ENCODE peak calls at places on chromosomes 5 and 9, in seven cellular contexts. W, R, V, C, K, O and U are unnamed samples. For H3K27me3, the result is how much of the 10 kb centered on the place peaks cover.

GRCh38 chr9:133742251-133742650 is 4.1 kb upstream of the SARDH start:
- DNase-seq in W (no peak), R (no peak), V (no peak), C (no peak), K (no peak), O (no peak), U (no peak)

GRCh38 chr5:14900661-14901461 is 29.3 kb upstream of the ANKH start:
- DNase-seq in W (peak), R (no peak), V (no peak), C (peak), K (no peak), O (no peak), U (no peak)

GRCh38 chr9:124127290-124127646 is 115.7 kb downstream of the LHX2 start:
- DNase-seq in W (no peak), R (no peak), V (no peak), C (no peak), K (no peak), O (no peak), U (no peak)

GRCh38 chr9:114671605-114672004 is 10.4 kb downstream of the TEX48 start:
- DNase-seq in W (no peak), R (no peak), V (no peak), C (no peak), K (no peak), O (no peak), U (no peak)

GRCh38 chr9:127136081-127136879 is 13.8 kb upstream of the ANGPTL2 start:
- DNase-seq in W (no peak), R (no peak), V (no peak), C (no peak), K (no peak), O (peak), U (no peak)

GRCh38 chr5:177509991-177510566 is 453 bp upstream of the DOK3 start:
- DNase-seq in W (no peak), R (no peak), V (no peak), C (no peak), K (no peak), O (no peak), U (no peak)

GRCh38 chr5:132674671-132675506 is 1.1 kb downstream of the IL4 start:
- DNase-seq in W (no peak), R (no peak), V (no peak), C (no peak), K (no peak), O (no peak), U (no peak)

GRCh38 chr9:115116620-115117284 is 1.2 kb downstream of the TNC start:
- DNase-seq in W (no peak), R (no peak), V (no peak), C (no peak), K (no peak), O (no peak), U (peak)

GRCh38 chr5:78797945-78798731 is 149.6 kb upstream of the LHFPL2 start:
- DNase-seq in W (no peak), R (no peak), V (no peak), C (no peak), K (no peak), O (no peak), U (no peak)

GRCh38 chr9:21993893-21994525 is at the start of gene CDKN2A:
- DNase-seq in W (no peak), R (no peak), V (no peak), C (no peak), K (peak), O (peak), U (peak)

GRCh38 chr5:155092318-155092717 is 78.8 kb downstream of the KIF4B start:
- DNase-seq in W (no peak), R (no peak), V (no peak), C (no peak), K (no peak), O (no peak), U (no peak)

GRCh38 chr5:77452351-77452750 is 39.8 kb downstream of the WDR41 start:
- DNase-seq in W (no peak), R (no peak), V (no peak), C (no peak), K (no peak), O (no peak), U (no peak)

GRCh38 chr9:135184661-135185459 is 97.4 kb downstream of the OLFM1 start:
- DNase-seq in W (no peak), R (no peak), V (no peak), C (no peak), K (no peak), O (no peak), U (no peak)

GRCh38 chr5:95966005-95966404 is 4.4 kb upstream of the ELL2 start:
- DNase-seq in W (no peak), R (no peak), V (no peak), C (no peak), K (no peak), O (no peak), U (no peak)

GRCh38 chr9:112059145-112059979 is 115.7 kb downstream of the SUSD1 start:
- DNase-seq in W (no peak), R (no peak), V (no peak), C (no peak), K (no peak), O (no peak), U (no peak)

GRCh38 chr5:66247176-66247960 is 103.3 kb downstream of the SREK1 start:
- DNase-seq in W (no peak), R (no peak), V (no peak), C (no peak), K (no peak), O (no peak), U (no peak)

GRCh38 chr9:81370096-81370495 is 319.3 kb downstream of the TLE1 start:
- DNase-seq in W (no peak), R (no peak), V (no peak), C (no peak), K (no peak), O (no peak), U (no peak)

GRCh38 chr9:77978086-77978781 is 53.4 kb downstream of the GNAQ start:
- DNase-seq in W (no peak), R (no peak), V (no peak), C (no peak), K (no peak), O (no peak), U (no peak)

GRCh38 chr9:130940023-130940549 is 1.0 kb upstream of the FIBCD1 start:
- DNase-seq in W (no peak), R (no peak), V (no peak), C (no peak), K (peak), O (no peak), U (no peak)

GRCh38 chr5:80125962-80126480 is 90.9 kb downstream of the THBS4 start:
- DNase-seq in W (no peak), R (no peak), V (no peak), C (no peak), K (no peak), O (no peak), U (no peak)
- TF ChIP-seq CTCF in W (no peak), R (no peak), V (no peak), C (no peak), K (no peak), O (no peak), U (no peak)

DNA sequence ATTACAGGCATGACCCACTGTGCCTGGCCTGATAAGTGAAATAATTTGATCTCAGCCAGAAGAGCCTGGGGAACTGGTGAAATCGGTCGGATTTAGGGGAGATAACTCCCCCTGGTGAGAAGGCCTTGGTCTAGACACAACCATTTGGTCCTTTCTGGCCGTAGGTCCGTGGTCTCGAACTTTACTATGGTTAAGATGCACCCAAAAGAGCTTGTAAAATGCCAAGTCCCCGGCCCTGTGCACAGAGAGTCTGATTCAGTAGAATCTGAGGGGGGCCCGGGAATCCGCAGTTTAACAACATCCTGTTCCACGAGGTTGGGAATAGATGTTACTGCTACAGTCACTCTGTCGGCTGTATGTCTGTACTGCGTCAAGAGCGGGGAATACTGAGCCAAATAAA is 140.7 kb downstream of the C9orf50 start:
- DNase-seq in W (no peak), R (no peak), V (no peak), C (peak), K (no peak), O (no peak), U (no peak)
- H3K27me3 ChIP-seq in W (under half), R (under half), V (under half), C (under half), K (under half), O (under half), U (under half)

DNA sequence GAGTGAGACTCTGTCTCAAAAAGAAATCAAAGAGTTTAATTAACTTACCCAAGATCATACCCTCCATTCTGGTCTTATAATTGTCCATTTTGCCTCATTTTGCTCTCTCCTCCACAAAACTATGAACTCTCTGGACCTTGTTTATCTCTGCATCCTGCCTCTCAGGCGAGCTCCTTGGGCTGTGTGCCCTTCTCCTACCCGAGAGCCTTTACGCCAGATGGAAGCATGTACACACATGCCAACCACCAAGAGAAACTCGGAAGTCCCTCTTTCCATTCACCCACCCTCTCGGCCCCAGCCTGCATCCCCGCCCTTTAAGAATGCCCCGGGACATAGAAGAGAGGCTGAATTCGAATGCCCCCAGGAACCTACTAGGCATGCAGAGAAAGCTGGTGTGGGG is 25.9 kb downstream of the CPLX2 start:
- DNase-seq in W (no peak), R (no peak), V (no peak), C (no peak), K (no peak), O (no peak), U (no peak)
- H3K27ac ChIP-seq in W (no peak), R (no peak), V (no peak), C (no peak), K (no peak), O (no peak), U (no peak)

GRCh38 chr5:1278216-1278615 is 16.7 kb downstream of the TERT start:
- DNase-seq in W (no peak), R (no peak), V (no peak), C (no peak), K (no peak), O (no peak), U (no peak)
- TF ChIP-seq CTCF in W (no peak), R (no peak), V (no peak), C (no peak), K (no peak), O (no peak), U (no peak)

GRCh38 chr9:83346655-83347393 is 191.4 kb downstream of the FRMD3 start:
- DNase-seq in W (no peak), R (no peak), V (no peak), C (no peak), K (no peak), O (no peak), U (no peak)

GRCh38 chr9:83343366-83343765 is 194.8 kb downstream of the FRMD3 start:
- DNase-seq in W (no peak), R (no peak), V (no peak), C (no peak), K (no peak), O (no peak), U (no peak)

GRCh38 chr9:83339435-83339834 is 198.8 kb downstream of the FRMD3 start:
- DNase-seq in W (no peak), R (no peak), V (no peak), C (no peak), K (no peak), O (no peak), U (no peak)

GRCh38 chr9:83340451-83340850 is 197.8 kb downstream of the FRMD3 start:
- DNase-seq in W (no peak), R (no peak), V (no peak), C (no peak), K (no peak), O (no peak), U (no peak)

GRCh38 chr9:83342731-83343130 is 195.5 kb downstream of the FRMD3 start:
- DNase-seq in W (no peak), R (no peak), V (no peak), C (no peak), K (no peak), O (no peak), U (no peak)
- H3K27me3 ChIP-seq in W (under half), R (under half), V (under half), C (under half), K (under half), O (under half), U (under half)

DNA sequence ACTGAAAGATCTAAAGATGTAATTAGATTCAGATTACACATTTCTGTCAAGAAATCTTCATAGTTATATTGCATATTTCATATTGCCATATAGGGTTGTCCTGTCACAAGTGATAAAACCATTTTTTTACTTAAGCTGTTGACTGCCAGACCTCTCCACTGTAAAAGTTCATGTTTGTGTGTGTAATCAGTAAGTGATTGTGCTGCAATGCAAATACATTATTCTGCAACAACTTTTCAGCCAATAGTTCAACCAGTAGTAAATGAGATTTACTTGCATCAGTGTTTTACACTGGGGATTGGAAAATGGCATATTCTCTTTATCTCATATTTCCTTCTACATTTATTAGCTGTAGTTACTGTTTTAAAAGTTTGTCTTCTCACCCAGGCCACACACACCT is 603.9 kb upstream of the RORB start:
- DNase-seq in W (no peak), R (no peak), V (no peak), C (no peak), K (no peak), O (no peak), U (no peak)
- H3K27ac ChIP-seq in W (no peak), R (no peak), V (no peak), C (no peak), K (no peak), O (no peak), U (no peak)

GRCh38 chr5:149324639-149325038 is 20.7 kb upstream of the GRPEL2 start:
- DNase-seq in W (no peak), R (no peak), V (no peak), C (no peak), K (no peak), O (no peak), U (no peak)

GRCh38 chr5:149326611-149327010 is 18.7 kb upstream of the GRPEL2 start:
- DNase-seq in W (no peak), R (no peak), V (no peak), C (no peak), K (no peak), O (no peak), U (no peak)

GRCh38 chr5:149328177-149328576 is 17.1 kb upstream of the GRPEL2 start:
- DNase-seq in W (no peak), R (no peak), V (no peak), C (no peak), K (no peak), O (no peak), U (no peak)

GRCh38 chr5:149325166-149325735 is 20.0 kb upstream of the GRPEL2 start:
- DNase-seq in W (no peak), R (no peak), V (no peak), C (no peak), K (no peak), O (no peak), U (no peak)

DNA sequence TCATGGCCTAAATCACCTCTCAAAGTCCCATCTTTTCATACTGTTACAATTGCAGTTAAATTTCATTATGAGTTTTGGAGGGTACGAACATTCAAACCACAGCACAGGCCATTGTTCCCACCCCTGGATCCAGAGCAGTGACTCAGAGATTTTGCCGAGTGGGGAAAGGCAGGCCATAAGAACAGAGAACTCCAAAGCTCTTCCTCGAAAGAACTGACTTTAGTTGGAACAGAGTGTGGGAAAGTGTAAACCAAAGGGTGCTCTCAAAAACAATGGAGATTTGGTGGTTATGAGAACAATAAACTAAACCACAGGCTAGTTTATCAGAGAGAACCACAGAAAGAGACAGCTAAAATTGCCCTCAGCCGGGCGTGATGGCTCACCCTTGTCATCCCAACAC is 19.4 kb upstream of the GRPEL2 start:
- DNase-seq in W (no peak), R (no peak), V (no peak), C (no peak), K (no peak), O (no peak), U (no peak)
- TF ChIP-seq CTCF in W (no peak), R (no peak), V (no peak), C (no peak), K (no peak), O (no peak), U (no peak)